ENCODE peak calls at places on chromosomes 7 and 10, in ten cellular contexts. D is NCI-H1092 treated with DMSO at 0.1 percent for 48 hours, Z is HuH-7.5, W is OCI-LY7, V is NCI-H226, P is type B pancreatic cell, Q is tibial artery, R is HCEC 1CT, Y is memory B cell, T is heart right ventricle. I is an unnamed sample.

GRCh38 chr10:23081156-23081833 is 14.1 kb upstream of the MSRB2 start:
- DNase-seq in R (no peak), Y (no peak), Q (no peak), D (no peak), V (peak), P (no peak), W (no peak), T (no peak), Z (no peak), I (no peak)

GRCh38 chr10:131547129-131547799 is 235.7 kb upstream of the TCERG1L start:
- DNase-seq in P (peak), W (no peak), T (no peak), V (no peak), D (no peak), R (no peak), Y (no peak), Z (no peak), Q (no peak), I (no peak)

GRCh38 chr7:44769381-44770209 is 20.9 kb downstream of the ZMIZ2 start:
- DNase-seq in Q (no peak), R (peak), D (no peak), W (no peak), T (peak), Z (no peak), Y (no peak), P (no peak), V (peak), I (no peak)

GRCh38 chr10:88243847-88244730 is 339.0 kb downstream of the RNLS start:
- DNase-seq in T (peak), D (peak), R (no peak), Y (no peak), P (no peak), W (no peak), Z (no peak), Q (peak), V (peak), I (peak)

GRCh38 chr7:123624527-123625183 is 23.0 kb downstream of the ASB15 start:
- DNase-seq in V (no peak), D (no peak), W (peak), T (peak), R (no peak), Y (peak), Q (no peak), P (no peak), Z (no peak), I (peak)

GRCh38 chr10:95601116-95601719 is 40.0 kb upstream of the SORBS1 start:
- DNase-seq in D (peak), P (peak), V (peak), W (peak), R (peak), T (peak), Q (peak), Z (peak), Y (peak), I (peak)

GRCh38 chr7:30238721-30239441 is 45.5 kb upstream of the ZNRF2 start:
- DNase-seq in Q (peak), Z (peak), D (peak), P (no peak), T (peak), V (peak), W (peak), R (peak), Y (no peak), I (peak)

GRCh38 chr7:74424291-74424880 is 29.3 kb upstream of the GTF2IRD1 start:
- DNase-seq in T (no peak), Q (no peak), Y (no peak), V (no peak), D (no peak), W (no peak), Z (no peak), R (no peak), P (no peak), I (no peak)

I was measured in NCI-H146.